ENCODE peak calls at places on chromosomes 16 and 17, in nine cellular contexts. J is brain microvascular endothelial cell, P is tibial nerve, R is A549, X is sigmoid colon, L is ovary, T is dorsolateral prefrontal cortex, Z is astrocyte of the spinal cord, E is Calu3. Y is an unnamed sample.

GRCh38 chr17:52648995-52649394 is 490.5 kb upstream of the CA10 start:
- DNase-seq in Z (no peak), R (no peak), X (no peak), J (no peak), P (no peak), L (no peak), T (no peak), E (no peak), Y (no peak)

GRCh38 chr16:27724491-27724878 is 174.5 kb downstream of the KATNIP start:
- DNase-seq in J (no peak), P (no peak), R (no peak), E (no peak), X (no peak), Z (no peak), L (peak; percentile 42), T (no peak), Y (no peak)

GRCh38 chr16:17380613-17381012 is 90.1 kb downstream of the XYLT1 start:
- DNase-seq in P (no peak), E (no peak), X (no peak), J (no peak), Z (peak; percentile 42), L (no peak), T (no peak), R (no peak), Y (no peak)

GRCh38 chr16:52553322-52553721 is 6.4 kb upstream of the TOX3 start:
- DNase-seq in X (no peak), R (no peak), P (no peak), T (no peak), E (no peak), L (no peak), J (no peak), Z (no peak), Y (no peak)

GRCh38 chr17:44221862-44222111 is 2.3 kb upstream of the UBTF start:
- DNase-seq in Z (no peak), R (no peak), E (peak; percentile 45), X (no peak), J (no peak), T (no peak), L (no peak), P (no peak), Y (no peak)

GRCh38 chr17:1143573-1143972 is 36.2 kb downstream of the ABR start:
- DNase-seq in T (no peak), L (no peak), J (peak; percentile 14), P (no peak), E (no peak), R (no peak), Z (peak; percentile 26), X (no peak), Y (no peak)

GRCh38 chr16:10979717-10980601 is 35.6 kb downstream of the CLEC16A start:
- DNase-seq in E (no peak), L (peak; percentile 64), P (peak; percentile 31), J (no peak), Z (peak; percentile 33), T (no peak), X (peak; percentile 88), R (no peak), Y (no peak)

GRCh38 chr16:28193530-28194423 is 18.0 kb downstream of the XPO6 start:
- DNase-seq in J (peak; percentile 80), R (peak; percentile 59), T (no peak), P (no peak), Z (peak; percentile 86), L (no peak), X (no peak), E (no peak), Y (peak; percentile 68)

GRCh38 chr17:48997103-48997826 is at the start of gene IGF2BP1:
- DNase-seq in E (peak; percentile 48), P (no peak), T (no peak), L (no peak), R (peak; percentile 95), J (peak; percentile 61), Z (peak; percentile 84), X (no peak), Y (no peak)

GRCh38 chr17:50440172-50440837 is 14.3 kb downstream of the ACSF2 start:
- DNase-seq in L (no peak), E (peak; percentile 61), X (no peak), J (no peak), T (no peak), R (no peak), Z (no peak), P (no peak), Y (no peak)

GRCh38 chr17:39104046-39104445 is 47.4 kb downstream of the PLXDC1 start:
- DNase-seq in P (no peak), J (peak; percentile 63), Z (peak; percentile 20), X (no peak), R (no peak), T (no peak), E (no peak), L (no peak), Y (no peak)

GRCh38 chr17:65370669-65371126 is 190.8 kb downstream of the AXIN2 start:
- DNase-seq in L (no peak), E (peak; percentile 28), R (peak; percentile 17), Z (no peak), P (no peak), J (no peak), X (no peak), T (no peak), Y (no peak)

GRCh38 chr17:62995377-62995885 is 29.4 kb downstream of the TANC2 start:
- DNase-seq in T (no peak), J (peak; percentile 43), Z (peak; percentile 56), E (peak; percentile 21), R (peak; percentile 58), L (no peak), X (no peak), P (no peak), Y (no peak)

GRCh38 chr17:37741334-37742113 is 3.3 kb downstream of the HNF1B start:
- DNase-seq in T (no peak), R (no peak), E (no peak), P (no peak), X (no peak), J (no peak), L (no peak), Z (no peak), Y (no peak)

GRCh38 chr17:45666046-45666600 is 118.0 kb upstream of the CRHR1 start:
- DNase-seq in T (no peak), J (no peak), E (no peak), P (no peak), R (no peak), Z (no peak), L (no peak), X (no peak), Y (no peak)
- TF ChIP-seq CTCF in T (no peak), J (peak; percentile 15), E (peak; percentile 28), P (no peak), R (peak; percentile 24), Z (no peak), L (no peak), X (no peak), Y (no peak)

DNA sequence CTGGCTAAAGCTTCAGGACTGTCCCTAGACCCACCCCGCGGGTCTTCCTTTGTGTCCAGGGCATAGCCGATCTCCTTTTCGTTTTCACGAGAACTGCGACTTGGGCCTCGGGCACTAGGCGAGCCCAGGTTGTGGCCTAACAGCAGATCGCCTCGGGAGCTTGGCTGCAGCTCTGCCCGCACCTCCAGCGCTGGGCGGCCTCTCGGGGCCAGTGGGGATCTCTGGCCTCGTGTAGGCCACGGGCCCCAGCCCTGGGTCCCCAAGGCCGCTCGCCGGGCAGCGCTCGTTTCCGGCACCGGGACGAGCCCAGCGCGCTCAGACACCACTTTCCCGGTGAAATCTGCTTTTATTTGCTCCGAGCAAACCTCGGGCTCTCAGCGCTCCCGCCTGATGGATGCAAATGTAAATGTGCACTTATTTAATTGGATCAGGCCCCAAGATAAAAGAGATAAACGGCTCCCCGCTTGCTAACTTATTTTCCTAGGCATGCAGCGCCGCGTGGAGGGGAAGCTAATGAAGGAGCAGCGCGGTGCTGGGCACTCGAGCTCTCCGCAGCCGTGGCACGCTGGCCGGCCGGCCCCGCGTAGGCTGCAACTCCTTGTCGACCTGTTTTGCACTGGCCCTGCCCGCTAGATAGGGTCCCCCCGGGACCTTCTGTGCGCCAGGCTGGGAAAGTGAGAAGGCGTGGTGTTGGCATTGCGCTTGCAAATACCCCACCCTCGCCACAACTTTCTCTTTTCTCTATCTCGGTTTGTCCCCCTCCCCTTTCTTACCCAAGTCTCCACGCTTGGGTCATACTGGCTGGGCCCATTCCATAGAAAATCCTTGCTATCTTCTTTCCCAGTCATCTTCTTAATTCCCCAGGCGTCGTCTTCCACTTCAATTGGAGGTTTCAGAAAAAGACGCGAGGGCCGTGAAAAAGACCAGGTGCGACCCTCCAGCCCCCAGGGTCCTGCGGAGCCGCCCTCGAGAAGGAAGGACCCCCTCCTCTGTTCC is 8.0 kb downstream of the IRX5 start:
- DNase-seq in X (no peak), Z (peak; percentile 25), E (no peak), P (no peak), R (no peak), L (no peak), T (no peak), J (no peak), Y (no peak)
- TF ChIP-seq CTCF in X (no peak), Z (peak; percentile 3), E (no peak), P (no peak), R (no peak), L (no peak), T (no peak), J (peak; percentile 13), Y (no peak)

DNA sequence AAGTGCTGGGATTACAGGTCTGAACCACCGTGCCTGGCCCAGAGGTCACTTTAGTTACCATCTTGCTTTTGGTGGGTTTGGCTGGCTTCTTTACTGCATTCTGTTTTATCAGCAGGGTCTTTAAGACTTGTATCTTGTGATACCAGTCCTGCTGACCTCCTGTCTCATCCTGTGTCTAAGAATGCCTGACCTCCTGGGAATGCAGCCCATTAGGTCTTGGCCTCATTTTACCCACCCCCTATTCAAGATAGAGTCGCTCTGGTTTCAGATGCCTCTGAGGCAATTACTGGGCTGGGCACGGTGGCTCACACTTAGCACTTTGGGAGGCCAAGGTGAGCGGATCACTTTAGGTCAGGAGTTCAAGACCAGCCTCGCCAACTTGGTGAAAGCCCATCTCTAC is 63.8 kb downstream of the MFSD11 start:
- DNase-seq in E (no peak), R (no peak), P (no peak), L (no peak), Z (no peak), X (no peak), T (no peak), J (no peak), Y (no peak)
- TF ChIP-seq CTCF in E (no peak), R (no peak), P (no peak), L (no peak), Z (no peak), X (no peak), T (no peak), J (no peak), Y (no peak)

GRCh38 chr17:16466407-16466806 is 25.6 kb downstream of the LRRC75A start:
- DNase-seq in T (no peak), J (no peak), Z (no peak), L (no peak), P (no peak), X (no peak), R (no peak), E (no peak), Y (no peak)

GRCh38 chr17:16467044-16467443 is 24.9 kb downstream of the LRRC75A start:
- DNase-seq in L (no peak), X (no peak), P (no peak), R (no peak), E (no peak), J (no peak), Z (no peak), T (no peak), Y (no peak)

GRCh38 chr17:16468428-16468992 is 23.5 kb downstream of the LRRC75A start:
- DNase-seq in E (no peak), R (no peak), Z (no peak), J (no peak), P (no peak), L (no peak), X (no peak), T (no peak), Y (no peak)

GRCh38 chr17:16465861-16466338 is 26.1 kb downstream of the LRRC75A start:
- DNase-seq in T (no peak), Z (no peak), X (no peak), J (no peak), R (no peak), P (no peak), E (no peak), L (no peak), Y (no peak)

GRCh38 chr17:16467886-16468285 is 24.1 kb downstream of the LRRC75A start:
- DNase-seq in L (no peak), E (no peak), R (no peak), P (no peak), T (no peak), J (no peak), X (no peak), Z (no peak), Y (no peak)
- TF ChIP-seq CTCF in L (no peak), E (no peak), R (no peak), P (no peak), T (no peak), J (no peak), X (no peak), Z (no peak), Y (no peak)

Y was measured in kidney epithelial cell.